ENCODE peak calls at places on chromosomes 13 and 19, in ten cellular contexts. One of them, this sample, is unnamed.

GRCh38 chr13:99280166-99280565 is 22.0 kb upstream of the GPR18 start:
- DNase-seq in stimulated activated CD4-positive, alpha-beta T cell treated with anti-CD3 and anti-CD28 coated beads, TNF-alpha, amount 100 ng/mL, for 48 hours: no peak
- DNase-seq in activated CD4-positive, alpha-beta T cell treated with anti-CD3 and anti-CD28 coated beads for 24 hours: no peak
- DNase-seq in activated naive CD8-positive, alpha-beta T cell treated with anti-CD3 and anti-CD28 coated beads, Interleukin-2, amount 50 U/mL, for 24 hours: no peak
- DNase-seq in lung microvascular endothelial cell: no peak
- DNase-seq in cardiac muscle cell: no peak
- DNase-seq in T-helper 17 cell: no peak
- DNase-seq in activated gamma-delta T cell treated with anti-CD3 and anti-CD28 coated beads, Interleukin-2, amount 50 U/mL, for 16 hours: no peak
- DNase-seq in A549: no peak
- DNase-seq in stimulated activated CD8-positive, alpha-beta memory T cell treated with anti-CD3 and anti-CD28 coated beads, Interleukin-4, amount 100 ng/mL, for 1 hour: no peak
- DNase-seq in this sample: no peak

GRCh38 chr13:62357887-62358645 is 942.4 kb upstream of the PCDH20 start:
- DNase-seq in stimulated activated CD4-positive, alpha-beta T cell treated with anti-CD3 and anti-CD28 coated beads, TNF-alpha, amount 100 ng/mL, for 48 hours: no peak
- DNase-seq in activated CD4-positive, alpha-beta T cell treated with anti-CD3 and anti-CD28 coated beads for 24 hours: no peak
- DNase-seq in activated naive CD8-positive, alpha-beta T cell treated with anti-CD3 and anti-CD28 coated beads, Interleukin-2, amount 50 U/mL, for 24 hours: no peak
- DNase-seq in lung microvascular endothelial cell: peak
- DNase-seq in cardiac muscle cell: peak
- DNase-seq in T-helper 17 cell: no peak
- DNase-seq in activated gamma-delta T cell treated with anti-CD3 and anti-CD28 coated beads, Interleukin-2, amount 50 U/mL, for 16 hours: no peak
- DNase-seq in A549: peak
- DNase-seq in stimulated activated CD8-positive, alpha-beta memory T cell treated with anti-CD3 and anti-CD28 coated beads, Interleukin-4, amount 100 ng/mL, for 1 hour: no peak
- DNase-seq in this sample: no peak

GRCh38 chr13:38897521-38897920 is 93.1 kb downstream of the STOML3 start:
- DNase-seq in stimulated activated CD4-positive, alpha-beta T cell treated with anti-CD3 and anti-CD28 coated beads, TNF-alpha, amount 100 ng/mL, for 48 hours: no peak
- DNase-seq in activated CD4-positive, alpha-beta T cell treated with anti-CD3 and anti-CD28 coated beads for 24 hours: no peak
- DNase-seq in activated naive CD8-positive, alpha-beta T cell treated with anti-CD3 and anti-CD28 coated beads, Interleukin-2, amount 50 U/mL, for 24 hours: no peak
- DNase-seq in lung microvascular endothelial cell: no peak
- DNase-seq in cardiac muscle cell: no peak
- DNase-seq in T-helper 17 cell: no peak
- DNase-seq in activated gamma-delta T cell treated with anti-CD3 and anti-CD28 coated beads, Interleukin-2, amount 50 U/mL, for 16 hours: no peak
- DNase-seq in A549: no peak
- DNase-seq in stimulated activated CD8-positive, alpha-beta memory T cell treated with anti-CD3 and anti-CD28 coated beads, Interleukin-4, amount 100 ng/mL, for 1 hour: no peak
- DNase-seq in this sample: no peak

GRCh38 chr13:46492946-46493345 is 60.0 kb upstream of the LRCH1 start:
- DNase-seq in stimulated activated CD4-positive, alpha-beta T cell treated with anti-CD3 and anti-CD28 coated beads, TNF-alpha, amount 100 ng/mL, for 48 hours: no peak
- DNase-seq in activated CD4-positive, alpha-beta T cell treated with anti-CD3 and anti-CD28 coated beads for 24 hours: no peak
- DNase-seq in activated naive CD8-positive, alpha-beta T cell treated with anti-CD3 and anti-CD28 coated beads, Interleukin-2, amount 50 U/mL, for 24 hours: no peak
- DNase-seq in lung microvascular endothelial cell: peak
- DNase-seq in cardiac muscle cell: peak
- DNase-seq in T-helper 17 cell: no peak
- DNase-seq in activated gamma-delta T cell treated with anti-CD3 and anti-CD28 coated beads, Interleukin-2, amount 50 U/mL, for 16 hours: no peak
- DNase-seq in A549: peak
- DNase-seq in stimulated activated CD8-positive, alpha-beta memory T cell treated with anti-CD3 and anti-CD28 coated beads, Interleukin-4, amount 100 ng/mL, for 1 hour: no peak
- DNase-seq in this sample: no peak

GRCh38 chr13:63308585-63308984 is 1892.9 kb upstream of the PCDH20 start:
- DNase-seq in stimulated activated CD4-positive, alpha-beta T cell treated with anti-CD3 and anti-CD28 coated beads, TNF-alpha, amount 100 ng/mL, for 48 hours: no peak
- DNase-seq in activated CD4-positive, alpha-beta T cell treated with anti-CD3 and anti-CD28 coated beads for 24 hours: no peak
- DNase-seq in activated naive CD8-positive, alpha-beta T cell treated with anti-CD3 and anti-CD28 coated beads, Interleukin-2, amount 50 U/mL, for 24 hours: no peak
- DNase-seq in lung microvascular endothelial cell: no peak
- DNase-seq in cardiac muscle cell: no peak
- DNase-seq in T-helper 17 cell: no peak
- DNase-seq in activated gamma-delta T cell treated with anti-CD3 and anti-CD28 coated beads, Interleukin-2, amount 50 U/mL, for 16 hours: no peak
- DNase-seq in A549: no peak
- DNase-seq in stimulated activated CD8-positive, alpha-beta memory T cell treated with anti-CD3 and anti-CD28 coated beads, Interleukin-4, amount 100 ng/mL, for 1 hour: no peak
- DNase-seq in this sample: no peak

GRCh38 chr13:50154697-50155096 is 139.5 kb downstream of the KCNRG start:
- DNase-seq in stimulated activated CD4-positive, alpha-beta T cell treated with anti-CD3 and anti-CD28 coated beads, TNF-alpha, amount 100 ng/mL, for 48 hours: no peak
- DNase-seq in activated CD4-positive, alpha-beta T cell treated with anti-CD3 and anti-CD28 coated beads for 24 hours: no peak
- DNase-seq in activated naive CD8-positive, alpha-beta T cell treated with anti-CD3 and anti-CD28 coated beads, Interleukin-2, amount 50 U/mL, for 24 hours: no peak
- DNase-seq in lung microvascular endothelial cell: no peak
- DNase-seq in cardiac muscle cell: no peak
- DNase-seq in T-helper 17 cell: no peak
- DNase-seq in activated gamma-delta T cell treated with anti-CD3 and anti-CD28 coated beads, Interleukin-2, amount 50 U/mL, for 16 hours: no peak
- DNase-seq in A549: no peak
- DNase-seq in stimulated activated CD8-positive, alpha-beta memory T cell treated with anti-CD3 and anti-CD28 coated beads, Interleukin-4, amount 100 ng/mL, for 1 hour: no peak
- DNase-seq in this sample: no peak

GRCh38 chr13:21218351-21219043 is 42.0 kb downstream of the MRPL57 start:
- DNase-seq in stimulated activated CD4-positive, alpha-beta T cell treated with anti-CD3 and anti-CD28 coated beads, TNF-alpha, amount 100 ng/mL, for 48 hours: no peak
- DNase-seq in activated CD4-positive, alpha-beta T cell treated with anti-CD3 and anti-CD28 coated beads for 24 hours: no peak
- DNase-seq in activated naive CD8-positive, alpha-beta T cell treated with anti-CD3 and anti-CD28 coated beads, Interleukin-2, amount 50 U/mL, for 24 hours: no peak
- DNase-seq in lung microvascular endothelial cell: no peak
- DNase-seq in cardiac muscle cell: no peak
- DNase-seq in T-helper 17 cell: no peak
- DNase-seq in activated gamma-delta T cell treated with anti-CD3 and anti-CD28 coated beads, Interleukin-2, amount 50 U/mL, for 16 hours: no peak
- DNase-seq in A549: no peak
- DNase-seq in stimulated activated CD8-positive, alpha-beta memory T cell treated with anti-CD3 and anti-CD28 coated beads, Interleukin-4, amount 100 ng/mL, for 1 hour: no peak
- DNase-seq in this sample: peak

GRCh38 chr13:109381546-109382180 is 404.7 kb downstream of the IRS2 start:
- DNase-seq in stimulated activated CD4-positive, alpha-beta T cell treated with anti-CD3 and anti-CD28 coated beads, TNF-alpha, amount 100 ng/mL, for 48 hours: no peak
- DNase-seq in activated CD4-positive, alpha-beta T cell treated with anti-CD3 and anti-CD28 coated beads for 24 hours: no peak
- DNase-seq in activated naive CD8-positive, alpha-beta T cell treated with anti-CD3 and anti-CD28 coated beads, Interleukin-2, amount 50 U/mL, for 24 hours: no peak
- DNase-seq in lung microvascular endothelial cell: no peak
- DNase-seq in cardiac muscle cell: no peak
- DNase-seq in T-helper 17 cell: no peak
- DNase-seq in activated gamma-delta T cell treated with anti-CD3 and anti-CD28 coated beads, Interleukin-2, amount 50 U/mL, for 16 hours: no peak
- DNase-seq in A549: no peak
- DNase-seq in stimulated activated CD8-positive, alpha-beta memory T cell treated with anti-CD3 and anti-CD28 coated beads, Interleukin-4, amount 100 ng/mL, for 1 hour: no peak
- DNase-seq in this sample: no peak

GRCh38 chr19:42480335-42481095 is 37.8 kb upstream of the CXCL17 start:
- DNase-seq in stimulated activated CD4-positive, alpha-beta T cell treated with anti-CD3 and anti-CD28 coated beads, TNF-alpha, amount 100 ng/mL, for 48 hours: no peak
- DNase-seq in activated CD4-positive, alpha-beta T cell treated with anti-CD3 and anti-CD28 coated beads for 24 hours: no peak
- DNase-seq in activated naive CD8-positive, alpha-beta T cell treated with anti-CD3 and anti-CD28 coated beads, Interleukin-2, amount 50 U/mL, for 24 hours: peak
- DNase-seq in lung microvascular endothelial cell: peak
- DNase-seq in cardiac muscle cell: no peak
- DNase-seq in T-helper 17 cell: no peak
- DNase-seq in activated gamma-delta T cell treated with anti-CD3 and anti-CD28 coated beads, Interleukin-2, amount 50 U/mL, for 16 hours: no peak
- DNase-seq in A549: no peak
- DNase-seq in stimulated activated CD8-positive, alpha-beta memory T cell treated with anti-CD3 and anti-CD28 coated beads, Interleukin-4, amount 100 ng/mL, for 1 hour: no peak
- DNase-seq in this sample: no peak

GRCh38 chr19:10826236-10826635 is 9.8 kb downstream of the TMED1 start:
- DNase-seq in stimulated activated CD4-positive, alpha-beta T cell treated with anti-CD3 and anti-CD28 coated beads, TNF-alpha, amount 100 ng/mL, for 48 hours: no peak
- DNase-seq in activated CD4-positive, alpha-beta T cell treated with anti-CD3 and anti-CD28 coated beads for 24 hours: no peak
- DNase-seq in activated naive CD8-positive, alpha-beta T cell treated with anti-CD3 and anti-CD28 coated beads, Interleukin-2, amount 50 U/mL, for 24 hours: no peak
- DNase-seq in lung microvascular endothelial cell: no peak
- DNase-seq in cardiac muscle cell: no peak
- DNase-seq in T-helper 17 cell: no peak
- DNase-seq in activated gamma-delta T cell treated with anti-CD3 and anti-CD28 coated beads, Interleukin-2, amount 50 U/mL, for 16 hours: no peak
- DNase-seq in A549: no peak
- DNase-seq in stimulated activated CD8-positive, alpha-beta memory T cell treated with anti-CD3 and anti-CD28 coated beads, Interleukin-4, amount 100 ng/mL, for 1 hour: no peak
- DNase-seq in this sample: no peak

This sample was measured in GM18507.